ENCODE peak calls at places on chromosomes 6 and 20, in five cellular contexts. K is breast epithelium, S is upper lobe of left lung, R is ovary, Q is endothelial cell. U is an unnamed sample.

GRCh38 chr6:149856256-149856994 is 7.7 kb downstream of the LRP11 start:
- DNase-seq in K (no peak), S (no peak), R (no peak), Q (no peak), U (no peak)

GRCh38 chr6:53492860-53493634 is 51.9 kb downstream of the GCLC start:
- DNase-seq in K (no peak), S (no peak), R (no peak), Q (no peak), U (no peak)

GRCh38 chr6:69848552-69848951 is 17.8 kb upstream of the COL19A1 start:
- DNase-seq in K (no peak), S (no peak), R (no peak), Q (no peak), U (no peak)

GRCh38 chr6:113591896-113592827 is 265.0 kb upstream of the MARCKS start:
- DNase-seq in K (no peak), S (no peak), R (no peak), Q (no peak), U (no peak)

GRCh38 chr20:25042531-25043498 is 15.1 kb downstream of the ACSS1 start:
- DNase-seq in K (no peak), S (no peak), R (no peak), Q (peak; percentile 46), U (no peak)

GRCh38 chr6:97465877-97466710 is 183.1 kb upstream of the MMS22L start:
- DNase-seq in K (no peak), S (no peak), R (no peak), Q (no peak), U (no peak)

GRCh38 chr20:17636523-17637412 is 45.3 kb downstream of the RRBP1 start:
- DNase-seq in K (no peak), S (peak; percentile 52), R (no peak), Q (no peak), U (no peak)

GRCh38 chr20:2585811-2586210 is 49.4 kb downstream of the TMC2 start:
- DNase-seq in K (no peak), S (no peak), R (no peak), Q (no peak), U (no peak)

GRCh38 chr6:3139090-3139903 is 18.0 kb downstream of the TUBB2A start:
- DNase-seq in K (peak; percentile 73), S (peak; percentile 78), R (no peak), Q (peak; percentile 25), U (no peak)

GRCh38 chr6:143408787-143409162 is 41.7 kb downstream of the ADAT2 start:
- DNase-seq in K (no peak), S (no peak), R (no peak), Q (no peak), U (no peak)

GRCh38 chr20:23047738-23048214 is 1.7 kb downstream of the THBD start:
- DNase-seq in K (no peak), S (peak; percentile 86), R (no peak), Q (no peak), U (no peak)

GRCh38 chr6:53455678-53456077 is 89.2 kb downstream of the GCLC start:
- DNase-seq in K (no peak), S (no peak), R (no peak), Q (no peak), U (no peak)

GRCh38 chr6:137405806-137406205 is 88.4 kb downstream of the OLIG3 start:
- DNase-seq in K (no peak), S (no peak), R (no peak), Q (no peak), U (no peak)

GRCh38 chr6:37576336-37576737 is 76.6 kb upstream of the CCDC167 start:
- DNase-seq in K (no peak), S (no peak), R (no peak), Q (no peak), U (no peak)

GRCh38 chr6:23246901-23247300 is 677.5 kb downstream of the HDGFL1 start:
- DNase-seq in K (no peak), S (no peak), R (no peak), Q (no peak), U (no peak)

GRCh38 chr20:46057856-46058655 is 29.0 kb downstream of the SLC12A5 start:
- DNase-seq in K (no peak), S (peak; percentile 91), R (peak; percentile 27), Q (peak; percentile 55), U (no peak)

GRCh38 chr6:31418251-31418650 is 14.9 kb downstream of the MICA start:
- DNase-seq in K (no peak), S (no peak), R (no peak), Q (no peak), U (no peak)

GRCh38 chr6:138600726-138601125 is 101.4 kb upstream of the NHSL1 start:
- DNase-seq in K (no peak), S (no peak), R (no peak), Q (no peak), U (no peak)

GRCh38 chr6:29967379-29968010 is 25.2 kb downstream of the HLA-A start:
- DNase-seq in K (no peak), S (no peak), R (no peak), Q (no peak), U (no peak)

GRCh38 chr6:110543106-110543505 is 66.7 kb upstream of the SLC22A16 start:
- DNase-seq in K (peak; percentile 67), S (no peak), R (no peak), Q (no peak), U (no peak)

GRCh38 chr20:4366076-4366475 is 350.7 kb upstream of the RNF24 start:
- DNase-seq in K (no peak), S (no peak), R (no peak), Q (no peak), U (no peak)

GRCh38 chr6:112017169-112017568 is 36.7 kb upstream of the CCN6 start:
- DNase-seq in K (no peak), S (no peak), R (no peak), Q (no peak), U (no peak)

GRCh38 chr6:107348224-107348623 is 111.1 kb downstream of the PDSS2 start:
- DNase-seq in K (no peak), S (no peak), R (no peak), Q (no peak), U (no peak)

GRCh38 chr6:33702345-33702977 is 9.0 kb downstream of the UQCC2 start:
- DNase-seq in K (no peak), S (no peak), R (no peak), Q (peak; percentile 40), U (no peak)

GRCh38 chr6:68711386-68712000 is 76.4 kb downstream of the ADGRB3 start:
- DNase-seq in K (no peak), S (no peak), R (no peak), Q (no peak), U (no peak)

GRCh38 chr20:6051505-6051904 is 2.4 kb downstream of the LRRN4 start:
- DNase-seq in K (no peak), S (no peak), R (no peak), Q (no peak), U (no peak)

GRCh38 chr6:25698631-25699030 is 46.6 kb downstream of the SCGN start:
- DNase-seq in K (no peak), S (no peak), R (no peak), Q (no peak), U (no peak)

GRCh38 chr6:159184559-159184958 is 15.4 kb downstream of the FNDC1 start:
- DNase-seq in K (no peak), S (no peak), R (no peak), Q (no peak), U (no peak)

GRCh38 chr20:461254-462198 is 807 bp downstream of the TBC1D20 start:
- DNase-seq in K (no peak), S (peak; percentile 93), R (no peak), Q (peak; percentile 57), U (peak; percentile 72)

GRCh38 chr6:79461205-79461604 is 76.0 kb downstream of the LCA5 start:
- DNase-seq in K (no peak), S (no peak), R (no peak), Q (no peak), U (no peak)

GRCh38 chr6:31125162-31125561 is 4.9 kb upstream of the CDSN start:
- DNase-seq in K (peak; percentile 90), S (no peak), R (peak; percentile 80), Q (no peak), U (no peak)

GRCh38 chr20:58149412-58150091 is 78.9 kb downstream of the ANKRD60 start:
- DNase-seq in K (no peak), S (no peak), R (no peak), Q (no peak), U (no peak)

GRCh38 chr6:158283304-158284005 is 28.8 kb upstream of the TULP4 start:
- DNase-seq in K (no peak), S (no peak), R (no peak), Q (peak; percentile 17), U (no peak)

GRCh38 chr6:170147056-170147787 is 143.7 kb downstream of the DLL1 start:
- DNase-seq in K (peak; percentile 38), S (peak; percentile 47), R (peak; percentile 21), Q (no peak), U (no peak)

GRCh38 chr6:41327177-41327576 is 8.2 kb upstream of the NCR2 start:
- DNase-seq in K (no peak), S (no peak), R (no peak), Q (no peak), U (no peak)

GRCh38 chr20:43563429-43563828 is 4.6 kb downstream of the SGK2 start:
- DNase-seq in K (no peak), S (no peak), R (no peak), Q (no peak), U (no peak)
- TF ChIP-seq CTCF in K (no peak), S (no peak), R (no peak), Q (no peak), U (no peak)

DNA sequence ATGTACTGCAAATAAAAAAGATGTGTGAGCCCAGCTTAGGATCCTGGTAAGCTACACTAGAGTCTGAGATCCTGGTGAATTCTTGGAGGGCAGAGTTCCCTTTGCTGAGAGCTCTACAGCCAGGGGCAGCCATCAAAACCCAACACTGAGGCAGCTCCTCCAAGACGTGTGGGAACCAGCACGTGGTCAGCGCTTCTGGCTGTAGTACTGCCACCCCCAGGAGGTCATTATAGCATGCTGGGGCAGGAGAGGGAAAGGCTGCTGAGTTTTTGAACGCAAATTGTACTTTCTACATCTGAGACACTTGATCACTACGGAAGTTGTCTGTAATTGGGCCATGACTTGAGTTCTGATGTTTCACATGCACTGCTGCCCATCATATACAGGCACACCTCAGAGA is 131.6 kb downstream of the INSM1 start:
- DNase-seq in K (no peak), S (no peak), R (no peak), Q (no peak), U (no peak)
- TF ChIP-seq CTCF in K (no peak), S (no peak), R (no peak), Q (no peak), U (no peak)

GRCh38 chr6:150876598-150876997 is 11.1 kb downstream of the MTHFD1L start:
- DNase-seq in K (peak; percentile 79), S (no peak), R (no peak), Q (no peak), U (no peak)
- TF ChIP-seq CTCF in K (no peak), S (peak; percentile 13), R (no peak), Q (no peak), U (no peak)

GRCh38 chr6:50816947-50817637 is 1.6 kb upstream of the TFAP2B start:
- DNase-seq in K (no peak), S (no peak), R (no peak), Q (no peak), U (no peak)

GRCh38 chr6:50818673-50819072 is at the start of gene TFAP2B:
- DNase-seq in K (no peak), S (no peak), R (no peak), Q (no peak), U (no peak)

GRCh38 chr6:50816115-50816675 is 2.5 kb upstream of the TFAP2B start:
- DNase-seq in K (peak; percentile 87), S (no peak), R (peak; percentile 23), Q (peak; percentile 77), U (peak; percentile 58)

GRCh38 chr6:50817638-50817950 is 1.1 kb upstream of the TFAP2B start:
- DNase-seq in K (no peak), S (no peak), R (no peak), Q (no peak), U (no peak)

GRCh38 chr6:50815436-50816114 is 3.1 kb upstream of the TFAP2B start:
- DNase-seq in K (no peak), S (no peak), R (no peak), Q (no peak), U (no peak)
- TF ChIP-seq CTCF in K (peak; percentile 58), S (peak; percentile 23), R (no peak), Q (no peak), U (no peak)